ENCODE peak calls at places on chromosomes 11 and 22, in five cellular contexts. L is thyroid gland, B is fibroblast of pulmonary artery, A is AG04450, Y is astrocyte of the cerebellum. I is an unnamed sample.

GRCh38 chr11:6646631-6647281 is 8.9 kb downstream of the DCHS1 start:
- DNase-seq in L (no peak), B (peak; percentile 44), A (no peak), Y (no peak), I (peak; percentile 69)

GRCh38 chr11:108559904-108560303 is 33.7 kb downstream of the EXPH5 start:
- DNase-seq in L (no peak), B (peak; percentile 64), A (peak; percentile 26), Y (peak; percentile 23), I (no peak)

GRCh38 chr11:62545437-62546243 is 966 bp downstream of the AHNAK start:
- DNase-seq in L (peak; percentile 91), B (peak; percentile 97), A (peak; percentile 80), Y (peak; percentile 87), I (no peak)

GRCh38 chr11:75423721-75424120 is 9.3 kb downstream of the KLHL35 start:
- DNase-seq in L (no peak), B (no peak), A (no peak), Y (no peak), I (no peak)

GRCh38 chr11:93192163-93192562 is 5.6 kb downstream of the SLC36A4 start:
- DNase-seq in L (no peak), B (peak; percentile 8), A (no peak), Y (no peak), I (no peak)

GRCh38 chr11:133386262-133386661 is 146.0 kb downstream of the OPCML start:
- DNase-seq in L (no peak), B (no peak), A (no peak), Y (no peak), I (no peak)

GRCh38 chr22:30783021-30783420 is 88.3 kb downstream of the OSBP2 start:
- DNase-seq in L (no peak), B (no peak), A (no peak), Y (no peak), I (no peak)

GRCh38 chr11:108016647-108017046 is 7.9 kb downstream of the CUL5 start:
- DNase-seq in L (no peak), B (no peak), A (no peak), Y (no peak), I (no peak)

GRCh38 chr22:16988257-16988656 is 19.8 kb downstream of the GAB4 start:
- DNase-seq in L (no peak), B (no peak), A (no peak), Y (no peak), I (no peak)

GRCh38 chr22:39185601-39186012 is 33.1 kb upstream of the CBX7 start:
- DNase-seq in L (no peak), B (peak; percentile 89), A (no peak), Y (no peak), I (no peak)

GRCh38 chr22:31238057-31238456 is 26.0 kb downstream of the LIMK2 start:
- DNase-seq in L (no peak), B (no peak), A (no peak), Y (no peak), I (peak; percentile 53)

GRCh38 chr11:115873813-115874212 is 369.6 kb upstream of the CADM1 start:
- DNase-seq in L (no peak), B (no peak), A (no peak), Y (no peak), I (no peak)

GRCh38 chr11:134819026-134819425 is 407.0 kb upstream of the B3GAT1 start:
- DNase-seq in L (no peak), B (no peak), A (no peak), Y (no peak), I (no peak)
- TF ChIP-seq CTCF in L (peak; percentile 6), B (no peak), A (no peak), Y (no peak), I (no peak)

DNA sequence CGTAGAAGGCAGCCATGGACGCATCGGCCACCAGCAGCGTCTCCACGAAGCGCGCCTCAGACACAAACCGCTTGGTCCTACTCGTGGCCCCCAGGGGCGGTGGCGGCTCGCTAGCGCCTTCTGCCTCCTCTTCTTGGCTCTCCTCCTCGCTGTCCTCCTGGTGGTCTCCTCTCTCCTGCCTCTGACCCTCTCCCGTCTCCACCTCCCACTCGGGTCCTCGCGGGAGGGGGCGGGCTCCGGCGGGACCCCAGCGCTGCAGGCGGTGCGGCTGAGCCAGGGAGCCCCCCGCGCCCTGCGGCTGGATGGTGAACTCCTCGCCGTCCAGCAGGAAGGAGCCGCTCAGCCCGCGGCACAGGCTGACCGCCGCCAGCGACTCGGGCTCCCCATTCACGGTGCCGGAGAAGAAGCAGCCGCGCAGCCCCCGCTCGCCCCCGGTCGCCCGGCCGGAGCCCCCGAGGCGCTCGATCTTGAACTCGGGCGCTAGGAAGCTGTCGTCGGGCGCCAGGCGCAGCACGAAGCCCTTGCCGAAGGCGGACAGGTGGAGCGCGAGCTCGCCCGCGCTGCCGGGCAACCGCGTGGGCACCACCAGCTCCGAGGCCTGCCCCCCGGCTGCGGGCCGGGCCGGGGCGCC is 713 bp downstream of the ADAMTS8 start:
- DNase-seq in L (no peak), B (no peak), A (no peak), Y (no peak), I (no peak)
- TF ChIP-seq CTCF in L (no peak), B (no peak), A (peak; percentile 38), Y (peak; percentile 14), I (peak; percentile 13)

GRCh38 chr11:69718147-69718546 is 14.3 kb upstream of the FGF19 start:
- DNase-seq in L (no peak), B (peak; percentile 22), A (no peak), Y (no peak), I (peak; percentile 79)
- TF ChIP-seq CTCF in L (peak; percentile 9), B (peak; percentile 47), A (peak; percentile 60), Y (peak; percentile 63), I (peak; percentile 56)

DNA sequence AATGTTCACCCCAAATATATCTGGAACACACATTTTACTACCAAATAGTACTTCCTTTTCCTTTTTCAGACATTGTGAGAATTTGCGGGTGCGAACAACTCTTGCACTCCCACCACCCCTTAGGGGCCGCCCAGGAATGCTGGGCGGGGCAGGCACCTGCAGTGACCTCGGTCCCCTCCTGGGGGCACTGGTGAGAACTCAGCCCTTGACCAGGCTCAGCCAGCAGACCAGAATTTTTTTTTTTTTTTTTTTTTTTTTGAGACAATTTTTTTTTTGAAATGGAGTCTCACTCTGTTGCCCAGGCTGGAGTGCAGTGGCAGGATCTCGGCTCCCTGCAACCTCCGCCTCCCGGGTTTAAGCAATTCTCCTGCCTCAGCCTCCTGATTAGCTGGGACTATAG is 75.8 kb downstream of the ARHGAP8 start:
- DNase-seq in L (no peak), B (no peak), A (no peak), Y (no peak), I (peak; percentile 65)
- TF ChIP-seq CTCF in L (peak; percentile 44), B (peak; percentile 43), A (peak; percentile 48), Y (peak; percentile 42), I (peak; percentile 44)

GRCh38 chr11:111452817-111453607 is 59.2 kb downstream of the BTG4 start:
- DNase-seq in L (no peak), B (no peak), A (no peak), Y (no peak), I (no peak)

GRCh38 chr11:111455291-111456085 is 56.7 kb downstream of the BTG4 start:
- DNase-seq in L (no peak), B (no peak), A (no peak), Y (no peak), I (peak; percentile 4)

GRCh38 chr11:111456086-111456858 is 55.9 kb downstream of the BTG4 start:
- DNase-seq in L (no peak), B (no peak), A (no peak), Y (no peak), I (peak; percentile 3)

GRCh38 chr11:111456859-111457730 is 55.1 kb downstream of the BTG4 start:
- DNase-seq in L (no peak), B (no peak), A (no peak), Y (no peak), I (peak; percentile 3)

GRCh38 chr11:111454561-111455192 is 57.5 kb downstream of the BTG4 start:
- DNase-seq in L (peak; percentile 27), B (peak; percentile 60), A (peak; percentile 38), Y (peak; percentile 35), I (peak; percentile 67)
- TF ChIP-seq CTCF in L (peak; percentile 55), B (peak; percentile 40), A (peak; percentile 57), Y (peak; percentile 49), I (peak; percentile 39)

I was measured in GM13977.